ENCODE peak calls at places on chromosomes 1 and 21, in four cellular contexts. One of them, this sample, is unnamed. For H3K4me1, the result is how much of the 10 kb centered on the place peaks cover.

GRCh38 chr1:9720785-9721605 is 69.5 kb downstream of the PIK3CD start:
- DNase-seq in right lobe of liver: no peak
- DNase-seq in MM.1S: no peak
- DNase-seq in GM23248: no peak
- DNase-seq in this sample: no peak

GRCh38 chr1:160358073-160358472 is 8.8 kb upstream of the NHLH1 start:
- DNase-seq in GM23248: no peak
- DNase-seq in right lobe of liver: no peak
- DNase-seq in MM.1S: no peak
- DNase-seq in this sample: no peak

GRCh38 chr1:41919764-41920397 is 1.2 kb upstream of the HIVEP3 start:
- DNase-seq in right lobe of liver: no peak
- DNase-seq in MM.1S: peak
- DNase-seq in GM23248: peak
- DNase-seq in this sample: peak

GRCh38 chr1:115336741-115337140 is 1.3 kb downstream of the NGF start:
- DNase-seq in MM.1S: no peak
- DNase-seq in right lobe of liver: no peak
- DNase-seq in GM23248: peak
- DNase-seq in this sample: no peak

GRCh38 chr21:46142581-46143473 is 12.6 kb downstream of the FTCD start:
- DNase-seq in MM.1S: no peak
- DNase-seq in right lobe of liver: peak
- DNase-seq in GM23248: no peak
- DNase-seq in this sample: peak

GRCh38 chr1:237043846-237044636 is 2.1 kb downstream of the RYR2 start:
- DNase-seq in right lobe of liver: no peak
- DNase-seq in MM.1S: no peak
- DNase-seq in GM23248: no peak
- DNase-seq in this sample: no peak

GRCh38 chr1:87463917-87464565 is 135.4 kb downstream of the LMO4 start:
- DNase-seq in right lobe of liver: no peak
- DNase-seq in GM23248: no peak
- DNase-seq in MM.1S: peak
- DNase-seq in this sample: no peak

GRCh38 chr1:29415861-29416260 is 179.5 kb downstream of the PTPRU start:
- DNase-seq in GM23248: no peak
- DNase-seq in MM.1S: no peak
- DNase-seq in right lobe of liver: no peak
- DNase-seq in this sample: no peak

GRCh38 chr21:31198575-31198974 is 145.5 kb downstream of the TIAM1 start:
- DNase-seq in GM23248: peak
- DNase-seq in right lobe of liver: no peak
- DNase-seq in MM.1S: peak
- DNase-seq in this sample: no peak

GRCh38 chr1:33182452-33182851 is 609 bp upstream of the TRIM62 start:
- DNase-seq in MM.1S: no peak
- DNase-seq in GM23248: peak
- DNase-seq in right lobe of liver: no peak
- DNase-seq in this sample: no peak

GRCh38 chr1:154869351-154870116 is 547 bp downstream of the KCNN3 start:
- DNase-seq in right lobe of liver: no peak
- DNase-seq in GM23248: peak
- DNase-seq in MM.1S: no peak
- DNase-seq in this sample: peak

GRCh38 chr1:179785025-179785424 is 41.9 kb downstream of the FAM163A start:
- DNase-seq in right lobe of liver: no peak
- DNase-seq in GM23248: peak
- DNase-seq in MM.1S: no peak
- DNase-seq in this sample: no peak

GRCh38 chr1:94527447-94528031 is 14.0 kb downstream of the F3 start:
- DNase-seq in MM.1S: no peak
- DNase-seq in GM23248: peak
- DNase-seq in right lobe of liver: no peak
- DNase-seq in this sample: no peak

GRCh38 chr1:11180342-11180744 is 8.8 kb upstream of the ANGPTL7 start:
- DNase-seq in GM23248: peak
- DNase-seq in right lobe of liver: no peak
- DNase-seq in MM.1S: no peak
- DNase-seq in this sample: no peak

GRCh38 chr1:7847599-7847998 is 5.3 kb downstream of the UTS2 start:
- DNase-seq in right lobe of liver: no peak
- DNase-seq in MM.1S: no peak
- DNase-seq in GM23248: peak
- DNase-seq in this sample: no peak

GRCh38 chr21:32392299-32392879 is 423 bp downstream of the URB1 start:
- DNase-seq in right lobe of liver: no peak
- DNase-seq in MM.1S: peak
- DNase-seq in GM23248: peak
- DNase-seq in this sample: no peak

GRCh38 chr1:14487671-14488070 is 110.8 kb upstream of the KAZN start:
- DNase-seq in right lobe of liver: no peak
- DNase-seq in GM23248: peak
- DNase-seq in MM.1S: no peak
- DNase-seq in this sample: peak

GRCh38 chr1:52334906-52335528 is 31.0 kb downstream of the CC2D1B start:
- DNase-seq in GM23248: no peak
- DNase-seq in right lobe of liver: no peak
- DNase-seq in MM.1S: no peak
- DNase-seq in this sample: no peak

GRCh38 chr1:151009206-151009587 is 948 bp downstream of the PRUNE1 start:
- DNase-seq in GM23248: peak
- DNase-seq in MM.1S: no peak
- DNase-seq in right lobe of liver: no peak
- DNase-seq in this sample: no peak

GRCh38 chr1:41535236-41535720 is 50.8 kb upstream of the EDN2 start:
- DNase-seq in MM.1S: no peak
- DNase-seq in GM23248: no peak
- DNase-seq in right lobe of liver: peak
- DNase-seq in this sample: peak

GRCh38 chr1:178619104-178619503 is 105.9 kb upstream of the RALGPS2 start:
- DNase-seq in GM23248: no peak
- DNase-seq in right lobe of liver: no peak
- DNase-seq in MM.1S: no peak
- DNase-seq in this sample: no peak

GRCh38 chr1:28822779-28823178 is 10.8 kb downstream of the OPRD1 start:
- DNase-seq in right lobe of liver: no peak
- DNase-seq in MM.1S: no peak
- DNase-seq in GM23248: no peak
- DNase-seq in this sample: no peak

GRCh38 chr1:20685099-20685662 is 24.0 kb upstream of the DDOST start:
- DNase-seq in MM.1S: no peak
- DNase-seq in right lobe of liver: peak
- DNase-seq in GM23248: no peak
- DNase-seq in this sample: no peak

GRCh38 chr1:12620142-12620865 is 2.3 kb upstream of the DHRS3 start:
- DNase-seq in GM23248: peak
- DNase-seq in MM.1S: peak
- DNase-seq in right lobe of liver: no peak
- DNase-seq in this sample: peak

GRCh38 chr1:203582568-203582967 is 44.1 kb upstream of the ATP2B4 start:
- DNase-seq in GM23248: no peak
- DNase-seq in right lobe of liver: no peak
- DNase-seq in MM.1S: no peak
- DNase-seq in this sample: no peak

GRCh38 chr1:164880199-164880598 is 321.2 kb downstream of the PBX1 start:
- DNase-seq in MM.1S: no peak
- DNase-seq in right lobe of liver: no peak
- DNase-seq in GM23248: no peak
- DNase-seq in this sample: no peak

GRCh38 chr1:23371987-23372386 is 2.4 kb upstream of the ZNF436 start:
- DNase-seq in MM.1S: no peak
- DNase-seq in right lobe of liver: no peak
- DNase-seq in GM23248: no peak
- DNase-seq in this sample: no peak

GRCh38 chr1:206704239-206704638 is 19.5 kb downstream of the MAPKAPK2 start:
- DNase-seq in right lobe of liver: no peak
- DNase-seq in MM.1S: no peak
- DNase-seq in GM23248: no peak
- DNase-seq in this sample: no peak

GRCh38 chr1:93665015-93665414 is 16.6 kb downstream of the BCAR3 start:
- DNase-seq in GM23248: no peak
- DNase-seq in right lobe of liver: no peak
- DNase-seq in MM.1S: no peak
- DNase-seq in this sample: no peak

GRCh38 chr1:205543351-205544305 is 39.2 kb downstream of the CDK18 start:
- DNase-seq in right lobe of liver: peak
- DNase-seq in GM23248: peak
- DNase-seq in MM.1S: no peak
- DNase-seq in this sample: peak

GRCh38 chr1:8155528-8156186 is 129.5 kb upstream of the ERRFI1 start:
- DNase-seq in right lobe of liver: no peak
- DNase-seq in GM23248: peak
- DNase-seq in MM.1S: no peak
- DNase-seq in this sample: no peak

GRCh38 chr1:53066433-53066832 is 4.4 kb downstream of the PODN start:
- DNase-seq in GM23248: no peak
- DNase-seq in MM.1S: no peak
- DNase-seq in right lobe of liver: no peak
- DNase-seq in this sample: no peak

GRCh38 chr1:211035821-211036380 is 98.0 kb downstream of the KCNH1 start:
- DNase-seq in GM23248: no peak
- DNase-seq in right lobe of liver: no peak
- DNase-seq in MM.1S: no peak
- DNase-seq in this sample: no peak

GRCh38 chr1:193260925-193261324 is 74.5 kb upstream of the B3GALT2 start:
- DNase-seq in GM23248: no peak
- DNase-seq in right lobe of liver: no peak
- DNase-seq in MM.1S: no peak
- DNase-seq in this sample: no peak

GRCh38 chr21:30962013-30962412 is 76.3 kb downstream of the KRTAP19-8 start:
- DNase-seq in right lobe of liver: no peak
- DNase-seq in GM23248: no peak
- DNase-seq in MM.1S: no peak
- DNase-seq in this sample: no peak

DNA sequence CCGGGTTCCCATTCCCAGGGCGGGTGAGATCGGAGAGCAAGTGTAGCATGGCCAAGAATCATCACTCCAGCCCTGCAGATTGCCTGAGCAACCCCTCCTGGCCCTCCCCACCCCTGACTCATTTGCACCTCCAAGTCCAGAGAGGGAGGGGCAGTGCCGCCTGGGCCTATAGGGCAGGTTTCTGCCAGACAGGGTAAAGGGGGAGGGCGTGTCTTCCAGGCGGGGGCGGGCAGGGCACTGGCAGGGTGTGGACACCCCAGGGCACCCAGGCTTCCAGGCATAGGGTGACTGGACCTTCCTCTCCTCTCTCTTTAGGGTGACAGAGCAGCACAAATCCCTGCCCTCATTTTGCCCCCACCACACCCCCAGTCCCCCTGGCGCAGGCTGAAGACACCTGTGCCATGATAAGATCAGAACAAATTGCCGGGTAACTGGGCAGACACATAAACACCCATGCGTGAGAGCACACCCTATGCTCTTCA is 3.2 kb upstream of the CRYBG2 start:
- DNase-seq in MM.1S: no peak
- DNase-seq in right lobe of liver: no peak
- DNase-seq in GM23248: no peak
- DNase-seq in this sample: no peak
- H3K4me1 ChIP-seq in MM.1S: under half
- H3K4me1 ChIP-seq in right lobe of liver: under half
- H3K4me1 ChIP-seq in GM23248: under half
- H3K4me1 ChIP-seq in this sample: under half

DNA sequence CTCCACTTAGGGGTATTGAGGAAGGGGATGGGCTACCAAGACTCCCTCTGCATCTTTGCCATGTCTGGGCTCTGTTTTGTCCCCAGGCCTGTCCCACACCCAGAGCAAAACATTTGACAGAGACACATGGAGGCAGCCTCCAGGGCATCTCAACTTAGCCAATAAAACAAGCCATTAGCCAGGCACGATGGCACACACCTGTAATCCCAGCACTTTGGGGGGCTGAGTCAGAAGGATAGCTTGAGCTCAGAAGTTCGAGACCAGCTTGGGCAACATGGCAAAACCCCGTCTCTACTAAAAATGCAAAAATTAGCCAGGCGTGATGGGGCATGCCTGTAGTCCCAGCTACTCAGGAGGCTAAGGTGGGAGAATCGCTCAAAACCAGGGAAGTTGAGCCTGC is 120.3 kb upstream of the IPO9 start:
- DNase-seq in right lobe of liver: no peak
- DNase-seq in MM.1S: no peak
- DNase-seq in GM23248: no peak
- DNase-seq in this sample: no peak
- H3K4me1 ChIP-seq in right lobe of liver: under half
- H3K4me1 ChIP-seq in MM.1S: under half
- H3K4me1 ChIP-seq in GM23248: half or more
- H3K4me1 ChIP-seq in this sample: under half

GRCh38 chr1:31704261-31705079 is 653 bp upstream of the COL16A1 start:
- DNase-seq in MM.1S: no peak
- DNase-seq in right lobe of liver: peak
- DNase-seq in GM23248: peak
- DNase-seq in this sample: peak

GRCh38 chr1:31705080-31705866 is 1.5 kb upstream of the COL16A1 start:
- DNase-seq in right lobe of liver: peak
- DNase-seq in GM23248: peak
- DNase-seq in MM.1S: peak
- DNase-seq in this sample: peak

GRCh38 chr1:31701137-31701736 is 2.6 kb downstream of the COL16A1 start:
- DNase-seq in GM23248: peak
- DNase-seq in right lobe of liver: peak
- DNase-seq in MM.1S: no peak
- DNase-seq in this sample: peak

GRCh38 chr1:31702836-31703404 is 897 bp downstream of the COL16A1 start:
- DNase-seq in MM.1S: no peak
- DNase-seq in GM23248: peak
- DNase-seq in right lobe of liver: no peak
- DNase-seq in this sample: no peak

GRCh38 chr1:31703431-31704260 is at the start of gene COL16A1:
- DNase-seq in right lobe of liver: no peak
- DNase-seq in GM23248: peak
- DNase-seq in MM.1S: no peak
- DNase-seq in this sample: peak
- H3K4me1 ChIP-seq in right lobe of liver: under half
- H3K4me1 ChIP-seq in GM23248: half or more
- H3K4me1 ChIP-seq in MM.1S: under half
- H3K4me1 ChIP-seq in this sample: under half

DNA sequence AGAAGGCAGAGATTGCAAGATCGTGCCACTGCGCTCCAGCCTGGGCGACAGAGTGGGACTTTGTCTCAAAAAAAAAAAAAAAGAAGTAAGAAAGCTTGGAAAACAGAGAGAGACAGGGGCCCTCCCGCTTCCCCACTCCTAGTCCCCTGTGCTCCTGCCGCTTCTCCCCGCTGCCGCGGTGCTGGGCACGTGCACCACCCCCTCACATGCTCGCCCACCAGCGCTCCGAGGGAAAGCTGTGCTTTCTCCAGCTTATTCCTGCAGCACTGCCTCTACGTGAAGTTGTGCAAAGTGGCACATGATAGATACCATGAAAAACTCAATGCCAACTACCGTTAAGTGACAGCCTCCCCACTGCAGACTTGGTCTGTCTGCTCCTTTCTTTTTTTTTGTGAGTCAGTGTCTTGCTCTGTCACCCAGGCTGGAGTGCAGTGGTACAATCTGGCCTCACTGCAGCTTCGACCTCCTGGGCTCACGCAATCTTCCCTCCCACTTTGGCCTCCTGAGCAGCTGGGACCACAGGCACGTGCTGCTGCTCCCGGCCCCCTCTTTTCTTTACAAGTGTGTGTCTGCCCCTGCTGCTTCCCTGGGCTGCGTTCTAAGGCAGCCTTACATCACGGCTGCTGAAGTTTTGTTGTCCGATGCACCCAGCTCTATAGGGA is 15.4 kb downstream of the SLX9 start:
- DNase-seq in right lobe of liver: no peak
- DNase-seq in MM.1S: no peak
- DNase-seq in GM23248: no peak
- DNase-seq in this sample: peak
- H3K4me1 ChIP-seq in right lobe of liver: under half
- H3K4me1 ChIP-seq in MM.1S: under half
- H3K4me1 ChIP-seq in GM23248: under half
- H3K4me1 ChIP-seq in this sample: under half

This sample was measured in aorta.